ENCODE peak calls at places on chromosomes 6 and 20, in five cellular contexts. S is neuronal stem cell, P is GM23248, M is foreskin fibroblast, V is lower leg skin. T is an unnamed sample.

GRCh38 chr6:17820055-17820454 is 113.3 kb upstream of the NUP153 start:
- DNase-seq in S (no peak), P (no peak), M (no peak), V (no peak), T (no peak)

GRCh38 chr6:53565886-53566285 is 21.0 kb upstream of the GCLC start:
- DNase-seq in S (no peak), P (no peak), M (no peak), V (no peak), T (no peak)

GRCh38 chr20:45056473-45057148 is 44.3 kb downstream of the KCNS1 start:
- DNase-seq in S (no peak), P (no peak), M (no peak), V (no peak), T (no peak)

GRCh38 chr6:26158581-26159416 is 71.6 kb downstream of the HFE start:
- DNase-seq in S (no peak), P (peak), M (no peak), V (peak), T (no peak)

GRCh38 chr6:2037230-2037926 is 208.0 kb downstream of the GMDS start:
- DNase-seq in S (no peak), P (peak), M (no peak), V (no peak), T (no peak)

GRCh38 chr20:9615766-9616454 is 101.5 kb downstream of the LAMP5 start:
- DNase-seq in S (no peak), P (no peak), M (no peak), V (no peak), T (no peak)

GRCh38 chr6:40791004-40791403 is 203.8 kb upstream of the LRFN2 start:
- DNase-seq in S (no peak), P (peak), M (no peak), V (no peak), T (no peak)

GRCh38 chr6:15062311-15063252 is 183.3 kb upstream of the JARID2 start:
- DNase-seq in S (no peak), P (peak), M (peak), V (no peak), T (peak)

GRCh38 chr6:43604174-43604573 is 24.9 kb downstream of the GTPBP2 start:
- DNase-seq in S (no peak), P (peak), M (peak), V (no peak), T (no peak)

GRCh38 chr20:21202284-21202683 is 76.4 kb downstream of the KIZ start:
- DNase-seq in S (no peak), P (peak), M (no peak), V (no peak), T (no peak)

GRCh38 chr20:44800398-44801046 is 9.8 kb downstream of the RIMS4 start:
- DNase-seq in S (no peak), P (no peak), M (no peak), V (no peak), T (no peak)

GRCh38 chr6:131061041-131061770 is 1.8 kb downstream of the EPB41L2 start:
- DNase-seq in S (peak), P (peak), M (no peak), V (no peak), T (no peak)

GRCh38 chr6:45398075-45398817 is 20.5 kb upstream of the SUPT3H start:
- DNase-seq in S (no peak), P (peak), M (no peak), V (no peak), T (no peak)

GRCh38 chr20:1094706-1095220 is 23.6 kb upstream of the PSMF1 start:
- DNase-seq in S (no peak), P (peak), M (peak), V (no peak), T (no peak)

GRCh38 chr6:75334266-75335040 is 49.9 kb upstream of the TMEM30A start:
- DNase-seq in S (peak), P (peak), M (peak), V (no peak), T (no peak)

GRCh38 chr20:58685988-58686387 is 6.6 kb upstream of the NPEPL1 start:
- DNase-seq in S (no peak), P (no peak), M (no peak), V (peak), T (no peak)

GRCh38 chr6:147131728-147132127 is 72.5 kb upstream of the STXBP5 start:
- DNase-seq in S (no peak), P (peak), M (no peak), V (no peak), T (no peak)

GRCh38 chr6:21141616-21142303 is 451.8 kb upstream of the SOX4 start:
- DNase-seq in S (no peak), P (no peak), M (no peak), V (no peak), T (no peak)

GRCh38 chr6:1494671-1495070 is 105.3 kb downstream of the FOXF2 start:
- DNase-seq in S (no peak), P (no peak), M (no peak), V (no peak), T (no peak)

GRCh38 chr20:7851031-7851490 is 89.2 kb downstream of the HAO1 start:
- DNase-seq in S (no peak), P (peak), M (peak), V (no peak), T (no peak)

GRCh38 chr6:117938324-117938995 is 31.4 kb downstream of the SLC35F1 start:
- DNase-seq in S (no peak), P (no peak), M (no peak), V (no peak), T (no peak)

GRCh38 chr6:122374307-122374706 is 25.1 kb upstream of the HSF2 start:
- DNase-seq in S (no peak), P (no peak), M (no peak), V (no peak), T (no peak)

GRCh38 chr20:21235346-21235712 is 67.8 kb upstream of the XRN2 start:
- DNase-seq in S (peak), P (no peak), M (no peak), V (no peak), T (no peak)

GRCh38 chr6:21241231-21242130 is 352.1 kb upstream of the SOX4 start:
- DNase-seq in S (no peak), P (no peak), M (no peak), V (no peak), T (no peak)

GRCh38 chr6:30520480-30520992 is 31.2 kb downstream of the HLA-E start:
- DNase-seq in S (no peak), P (no peak), M (no peak), V (no peak), T (no peak)

GRCh38 chr6:14766595-14766994 is 479.3 kb upstream of the JARID2 start:
- DNase-seq in S (no peak), P (no peak), M (peak), V (no peak), T (no peak)

GRCh38 chr6:168093634-168094033 is 14.6 kb upstream of the FRMD1 start:
- DNase-seq in S (no peak), P (no peak), M (no peak), V (no peak), T (no peak)

GRCh38 chr6:7726416-7727149 is 684 bp downstream of the BMP6 start:
- DNase-seq in S (peak), P (peak), M (no peak), V (no peak), T (no peak)

GRCh38 chr6:35543459-35544193 is 30.9 kb upstream of the TULP1 start:
- DNase-seq in S (no peak), P (no peak), M (no peak), V (no peak), T (no peak)

GRCh38 chr6:132548746-132549463 is 3.6 kb upstream of the TAAR8 start:
- DNase-seq in S (no peak), P (no peak), M (no peak), V (no peak), T (no peak)

GRCh38 chr6:107538856-107539387 is 49.0 kb downstream of the SOBP start:
- DNase-seq in S (no peak), P (no peak), M (no peak), V (no peak), T (no peak)
- H3K4me3 ChIP-seq in S (no peak), P (no peak), M (no peak), V (no peak), T (no peak)

DNA sequence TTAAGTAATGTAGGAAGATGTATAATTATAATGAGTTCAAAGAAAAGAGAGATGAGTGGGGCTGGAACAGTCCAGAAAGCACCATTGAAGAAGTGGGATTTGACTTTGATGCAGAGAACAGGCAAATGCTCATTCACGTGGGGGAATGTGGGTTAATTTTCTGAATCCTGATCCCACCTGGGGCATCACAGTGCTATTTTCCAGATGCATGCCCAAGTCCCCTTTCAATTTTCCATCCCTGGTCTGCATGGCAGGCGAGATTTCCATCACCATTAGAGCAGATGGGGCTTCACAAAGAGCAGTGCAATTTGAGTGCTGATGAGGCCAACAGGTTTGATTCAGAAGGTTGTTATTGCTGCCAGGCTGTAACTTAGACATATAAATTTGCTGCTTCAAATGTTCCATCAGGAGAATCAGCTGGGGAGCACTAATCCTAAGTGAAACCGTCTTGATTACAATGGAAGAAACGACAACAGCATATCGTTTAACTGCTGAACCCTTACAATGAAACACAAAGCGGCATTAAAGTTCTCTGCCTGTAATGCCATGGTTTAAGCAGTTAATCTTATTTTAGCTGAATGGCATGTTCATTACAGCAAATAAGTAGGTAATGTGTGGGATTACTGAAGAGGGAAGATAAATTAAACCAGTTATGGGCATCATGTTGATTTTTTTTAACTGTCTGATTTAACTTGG is 45.2 kb downstream of the OSTM1 start:
- DNase-seq in S (no peak), P (no peak), M (no peak), V (no peak), T (no peak)
- H3K4me3 ChIP-seq in S (no peak), P (no peak), M (no peak), V (no peak), T (no peak)

GRCh38 chr6:166262738-166263515 is 45.3 kb downstream of the PRR18 start:
- DNase-seq in S (no peak), P (no peak), M (no peak), V (no peak), T (no peak)

GRCh38 chr6:166257911-166258318 is 50.3 kb downstream of the PRR18 start:
- DNase-seq in S (no peak), P (no peak), M (no peak), V (no peak), T (no peak)

GRCh38 chr6:166253277-166254229 is 54.6 kb downstream of the PRR18 start:
- DNase-seq in S (peak), P (peak), M (no peak), V (no peak), T (no peak)

GRCh38 chr6:166258854-166259276 is 49.3 kb downstream of the PRR18 start:
- DNase-seq in S (no peak), P (no peak), M (no peak), V (no peak), T (no peak)

DNA sequence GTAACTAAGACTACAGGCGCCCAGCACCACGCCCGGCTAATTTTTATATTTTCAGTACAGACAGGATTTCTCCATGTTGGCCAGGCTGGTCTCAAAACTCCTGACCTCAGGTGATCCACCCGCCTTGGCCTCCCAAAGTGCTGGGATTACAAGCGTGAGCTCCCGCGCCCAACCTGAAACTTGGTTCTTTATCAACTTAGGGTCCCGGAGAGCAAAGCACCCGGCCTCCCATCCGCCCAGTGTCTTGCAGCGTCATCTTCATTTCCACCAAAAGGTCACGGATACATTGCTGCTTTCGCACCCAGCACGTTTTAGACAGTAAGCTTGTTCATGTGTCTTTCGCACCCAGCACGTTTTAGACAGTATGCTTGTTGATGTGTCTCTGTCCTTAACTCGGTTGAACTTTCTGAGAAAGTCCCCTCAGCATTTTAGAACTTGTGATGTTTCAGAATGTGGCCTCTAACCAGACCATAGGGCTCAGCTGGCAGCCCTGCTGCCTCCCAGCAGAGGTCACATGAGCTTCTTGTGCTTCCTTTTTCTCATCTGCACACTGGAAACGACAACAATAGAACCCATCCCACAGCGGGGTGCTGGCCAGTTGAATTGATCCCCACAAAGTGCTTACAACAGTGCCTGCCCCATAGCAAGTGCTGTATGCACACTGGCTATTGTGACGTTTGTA is 48.8 kb downstream of the PRR18 start:
- DNase-seq in S (no peak), P (no peak), M (no peak), V (no peak), T (no peak)
- H3K4me3 ChIP-seq in S (no peak), P (no peak), M (no peak), V (no peak), T (no peak)

DNA sequence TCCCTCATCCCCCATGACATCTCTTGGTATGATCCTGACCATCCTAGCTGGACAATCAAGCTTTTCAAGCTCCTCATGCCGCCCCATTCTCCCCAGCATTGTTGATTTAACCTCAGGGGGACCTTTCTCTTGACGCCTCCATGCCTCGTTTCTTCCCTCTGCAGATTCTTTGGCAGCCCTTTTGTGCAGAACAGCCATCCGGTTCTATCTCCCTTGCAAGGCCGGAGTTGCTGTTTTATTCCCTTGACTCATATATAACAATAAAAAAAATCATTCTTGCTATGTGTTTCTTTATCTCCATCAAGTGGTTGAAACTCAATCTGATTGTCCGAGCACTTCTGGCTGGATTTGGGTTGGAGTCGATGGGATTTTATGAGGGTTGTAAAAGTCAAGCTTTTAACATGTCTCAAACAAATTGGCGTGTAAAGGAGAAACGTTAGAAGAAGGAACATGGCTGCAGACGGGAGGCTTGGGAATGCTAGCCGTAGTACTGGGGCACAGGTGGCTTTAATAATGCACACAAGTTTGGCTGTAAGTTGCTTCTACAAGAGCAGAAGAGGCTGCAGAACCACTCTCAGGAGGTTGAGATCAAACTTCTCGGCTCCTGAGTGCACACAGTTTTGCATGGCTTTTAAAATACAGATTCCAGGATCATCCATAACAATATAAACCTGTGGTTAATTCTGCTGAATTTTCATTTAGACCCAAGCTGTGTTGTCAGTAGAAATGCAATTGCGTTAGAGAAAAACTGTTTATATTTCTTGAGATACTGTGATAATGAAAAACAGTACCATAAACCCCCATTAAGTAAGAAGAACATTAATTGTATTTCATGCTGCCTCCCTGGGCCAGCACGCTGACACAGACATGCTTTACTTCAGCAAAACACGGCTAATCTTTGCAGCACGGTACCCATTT is 4.1 kb upstream of the SULF2 start:
- DNase-seq in S (no peak), P (no peak), M (no peak), V (no peak), T (no peak)
- H3K4me3 ChIP-seq in S (no peak), P (no peak), M (no peak), V (no peak), T (no peak)

T was measured in AG04449.